ENCODE peak calls at places on chromosome 4, in four cellular contexts. One of them, this sample, is unnamed.

GRCh38 chr4:78667764-78668163 is 108.4 kb upstream of the BMP2K start:
- DNase-seq in NB4: no peak
- DNase-seq in transverse colon: no peak
- DNase-seq in A549: no peak
- DNase-seq in this sample: peak

GRCh38 chr4:70715097-70715496 is 6.7 kb upstream of the RUFY3 start:
- DNase-seq in NB4: no peak
- DNase-seq in transverse colon: no peak
- DNase-seq in A549: no peak
- DNase-seq in this sample: peak

GRCh38 chr4:8893624-8894423 is 22.2 kb upstream of the HMX1 start:
- DNase-seq in NB4: no peak
- DNase-seq in transverse colon: no peak
- DNase-seq in A549: no peak
- DNase-seq in this sample: no peak

GRCh38 chr4:85677286-85677685 is 202.3 kb downstream of the ARHGAP24 start:
- DNase-seq in NB4: no peak
- DNase-seq in transverse colon: no peak
- DNase-seq in A549: no peak
- DNase-seq in this sample: no peak

GRCh38 chr4:69089388-69089787 is 6.9 kb upstream of the UGT2B7 start:
- DNase-seq in NB4: no peak
- DNase-seq in transverse colon: no peak
- DNase-seq in A549: no peak
- DNase-seq in this sample: no peak

GRCh38 chr4:147136308-147136707 is 190.6 kb upstream of the TTC29 start:
- DNase-seq in NB4: no peak
- DNase-seq in transverse colon: no peak
- DNase-seq in A549: no peak
- DNase-seq in this sample: no peak

GRCh38 chr4:22483551-22483981 is 32.3 kb downstream of the ADGRA3 start:
- DNase-seq in NB4: peak
- DNase-seq in transverse colon: no peak
- DNase-seq in A549: no peak
- DNase-seq in this sample: no peak

GRCh38 chr4:82555279-82555678 is 6.5 kb downstream of the TMEM150C start:
- DNase-seq in NB4: peak
- DNase-seq in transverse colon: no peak
- DNase-seq in A549: no peak
- DNase-seq in this sample: no peak

GRCh38 chr4:56757270-56757746 is 64.2 kb downstream of the SPINK2 start:
- DNase-seq in NB4: no peak
- DNase-seq in transverse colon: peak
- DNase-seq in A549: no peak
- DNase-seq in this sample: no peak

GRCh38 chr4:56762484-56763250 is 58.8 kb downstream of the SPINK2 start:
- DNase-seq in NB4: no peak
- DNase-seq in transverse colon: no peak
- DNase-seq in A549: no peak
- DNase-seq in this sample: no peak

GRCh38 chr4:56755901-56756300 is 65.6 kb downstream of the SPINK2 start:
- DNase-seq in NB4: no peak
- DNase-seq in transverse colon: no peak
- DNase-seq in A549: no peak
- DNase-seq in this sample: no peak

GRCh38 chr4:56760194-56760593 is 61.3 kb downstream of the SPINK2 start:
- DNase-seq in NB4: no peak
- DNase-seq in transverse colon: no peak
- DNase-seq in A549: no peak
- DNase-seq in this sample: no peak

DNA sequence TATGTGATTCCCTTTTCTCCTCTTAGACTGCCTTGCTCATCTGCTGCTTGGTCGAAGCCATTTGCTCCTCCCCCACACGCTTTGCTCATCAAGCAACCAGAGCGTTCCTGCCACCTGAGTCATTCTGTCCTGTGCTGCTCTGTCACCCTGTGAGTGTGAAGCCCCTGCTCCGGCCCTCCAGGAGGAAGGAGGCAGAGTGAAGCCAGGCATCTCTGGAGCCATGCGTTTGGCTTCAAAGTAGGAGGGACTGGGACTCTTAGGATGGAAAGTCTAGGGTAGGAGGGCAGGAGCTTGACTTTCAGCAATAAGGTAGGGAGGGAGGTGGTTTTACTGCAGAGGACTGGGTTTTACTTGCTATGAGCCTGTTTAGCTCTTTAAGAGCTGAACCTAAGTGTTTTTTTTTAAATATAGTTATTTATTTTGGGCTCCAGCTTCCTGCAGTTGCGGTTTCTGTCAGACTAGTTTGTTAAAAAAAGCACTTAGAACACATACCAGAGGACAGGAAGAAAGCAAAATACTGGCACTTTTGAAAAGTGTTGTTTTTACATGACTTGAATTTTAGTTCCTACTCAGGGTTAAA is 63.6 kb downstream of the SPINK2 start:
- DNase-seq in NB4: peak
- DNase-seq in transverse colon: peak
- DNase-seq in A549: peak
- DNase-seq in this sample: no peak
- TF ChIP-seq POLR2A in NB4: no peak
- TF ChIP-seq POLR2A in transverse colon: no peak
- TF ChIP-seq POLR2A in A549: no peak
- TF ChIP-seq POLR2A in this sample: no peak

GRCh38 chr4:6673660-6674499 is 19.8 kb upstream of the S100P start:
- DNase-seq in NB4: peak
- DNase-seq in transverse colon: peak
- DNase-seq in A549: peak
- DNase-seq in this sample: peak
- TF ChIP-seq POLR2A in NB4: peak
- TF ChIP-seq POLR2A in transverse colon: peak
- TF ChIP-seq POLR2A in A549: peak
- TF ChIP-seq POLR2A in this sample: peak

GRCh38 chr4:29052266-29052665 is 1667.9 kb upstream of the PCDH7 start:
- DNase-seq in NB4: no peak
- DNase-seq in transverse colon: no peak
- DNase-seq in A549: no peak
- DNase-seq in this sample: no peak
- TF ChIP-seq POLR2A in NB4: no peak
- TF ChIP-seq POLR2A in transverse colon: no peak
- TF ChIP-seq POLR2A in A549: no peak
- TF ChIP-seq POLR2A in this sample: no peak

GRCh38 chr4:40246547-40246900 is 49.7 kb downstream of the RHOH start:
- DNase-seq in NB4: no peak
- DNase-seq in transverse colon: no peak
- DNase-seq in A549: no peak
- DNase-seq in this sample: no peak
- TF ChIP-seq POLR2A in NB4: no peak
- TF ChIP-seq POLR2A in transverse colon: no peak
- TF ChIP-seq POLR2A in A549: no peak
- TF ChIP-seq POLR2A in this sample: no peak

GRCh38 chr4:60683953-60684352 is 516.2 kb upstream of the ADGRL3 start:
- DNase-seq in NB4: no peak
- DNase-seq in transverse colon: no peak
- DNase-seq in A549: no peak
- DNase-seq in this sample: no peak

GRCh38 chr4:60682901-60683300 is 517.2 kb upstream of the ADGRL3 start:
- DNase-seq in NB4: no peak
- DNase-seq in transverse colon: no peak
- DNase-seq in A549: no peak
- DNase-seq in this sample: no peak

DNA sequence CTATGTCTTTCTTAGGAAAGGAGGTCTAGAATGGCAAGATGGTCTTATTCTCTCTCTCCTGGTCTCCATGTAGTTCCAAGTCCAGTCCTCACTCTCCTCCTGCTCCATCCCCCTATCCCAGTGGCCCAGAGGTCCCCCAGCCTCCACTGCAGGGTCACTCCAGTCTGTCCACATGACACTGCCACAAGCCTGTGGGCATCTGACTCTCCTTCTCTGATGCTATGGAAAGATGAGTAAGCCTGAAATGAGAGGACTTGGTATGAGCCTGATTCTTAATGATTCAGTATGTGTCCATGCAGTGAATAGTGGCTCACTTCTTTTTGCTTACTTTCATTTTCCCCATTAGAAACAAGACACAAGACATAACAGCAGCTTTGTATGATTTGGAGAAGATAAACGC is 516.8 kb upstream of the ADGRL3 start:
- DNase-seq in NB4: no peak
- DNase-seq in transverse colon: no peak
- DNase-seq in A549: no peak
- DNase-seq in this sample: no peak
- TF ChIP-seq POLR2A in NB4: no peak
- TF ChIP-seq POLR2A in transverse colon: no peak
- TF ChIP-seq POLR2A in A549: no peak
- TF ChIP-seq POLR2A in this sample: no peak

DNA sequence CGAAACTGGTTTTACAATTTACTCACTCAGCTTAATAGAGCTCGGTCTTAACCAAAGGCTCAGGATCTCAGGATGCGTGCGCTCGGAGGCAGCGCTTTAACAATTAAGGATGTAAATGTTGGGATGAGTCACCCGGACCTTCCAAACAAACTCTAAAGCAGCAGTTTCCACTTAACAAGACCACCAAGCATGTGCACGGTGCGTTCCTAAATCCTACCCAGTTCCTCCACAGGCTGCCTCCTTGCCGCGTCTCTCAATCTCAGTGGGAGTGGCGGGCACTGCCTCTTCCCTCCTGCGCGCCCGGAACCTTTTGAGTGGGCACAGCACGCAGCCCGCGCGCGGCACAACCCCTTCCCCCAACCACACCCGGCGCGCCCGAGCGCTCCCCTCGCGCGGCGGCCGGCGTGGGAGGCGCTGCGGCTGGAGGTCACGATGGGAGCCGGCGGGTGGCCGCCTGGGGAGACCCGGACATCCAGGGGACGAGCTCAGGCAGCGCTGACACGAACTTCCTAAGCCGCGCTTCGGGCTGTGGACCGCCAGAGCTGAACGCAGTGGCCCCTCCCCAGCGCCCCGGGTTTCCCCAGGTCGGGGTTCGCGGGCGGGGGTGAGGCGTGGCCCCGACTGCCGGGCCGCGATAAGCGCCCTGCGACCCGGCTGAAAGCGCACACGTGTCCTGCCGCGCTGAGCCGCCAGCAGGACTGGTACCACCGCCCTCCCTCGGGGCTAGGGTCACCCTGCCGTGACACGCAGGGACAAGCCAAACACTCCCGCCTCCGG is at the start of gene ABCG2:
- DNase-seq in NB4: peak
- DNase-seq in transverse colon: peak
- DNase-seq in A549: peak
- DNase-seq in this sample: peak
- TF ChIP-seq POLR2A in NB4: no peak
- TF ChIP-seq POLR2A in transverse colon: peak
- TF ChIP-seq POLR2A in A549: peak
- TF ChIP-seq POLR2A in this sample: peak

DNA sequence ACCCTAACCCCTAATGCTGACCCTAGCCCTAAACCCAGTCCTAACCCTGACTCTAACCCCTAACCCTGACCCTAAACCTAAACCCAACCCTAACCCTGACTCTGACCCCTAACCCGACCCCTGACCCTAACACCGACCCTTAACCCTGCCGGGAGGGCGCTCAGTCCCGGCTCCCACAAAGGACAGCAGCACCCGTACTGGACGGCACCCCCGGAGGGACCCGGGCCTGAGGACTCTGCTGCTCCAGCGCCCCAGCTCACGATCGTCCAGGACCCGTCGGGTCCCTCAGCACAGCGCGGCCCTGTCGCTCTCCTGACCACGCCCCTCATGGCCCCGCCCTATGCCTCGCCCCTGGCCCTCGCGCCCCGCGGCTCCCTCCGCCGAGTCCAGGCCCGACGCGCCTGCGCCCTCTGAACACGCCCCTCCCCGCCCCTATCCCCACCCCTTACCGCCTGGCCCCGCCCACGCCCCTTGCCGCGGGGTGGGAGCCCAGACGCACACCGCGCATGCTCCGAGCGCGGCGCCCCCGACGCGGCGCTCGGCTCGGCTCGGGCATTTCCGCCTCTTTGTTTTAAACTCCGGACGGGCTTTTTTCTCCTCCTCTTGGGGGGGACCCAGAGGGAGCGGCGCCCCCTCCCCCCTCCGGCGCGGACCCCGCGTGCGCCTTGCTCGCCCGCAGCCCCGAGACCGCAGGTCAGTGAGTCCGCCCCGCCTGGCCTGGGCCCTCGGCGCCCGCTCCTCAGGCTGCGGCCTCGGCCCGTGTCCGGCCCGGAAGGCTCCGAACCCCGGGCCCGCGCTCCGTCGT is at the start of gene PCGF3:
- DNase-seq in NB4: peak
- DNase-seq in transverse colon: peak
- DNase-seq in A549: peak
- DNase-seq in this sample: peak
- TF ChIP-seq POLR2A in NB4: peak
- TF ChIP-seq POLR2A in transverse colon: peak
- TF ChIP-seq POLR2A in A549: peak
- TF ChIP-seq POLR2A in this sample: peak

This sample was measured in erythroblast.